ENCODE peak calls at places on chromosomes 13 and 19, in six cellular contexts. K is heart left ventricle, N is AG04449, S is neural crest cell, R is GM12878, Q is natural killer cell. X is an unnamed sample.

GRCh38 chr13:45325806-45326205 is 15.2 kb downstream of the TPT1 start:
- DNase-seq in K (peak), N (no peak), S (no peak), R (no peak), Q (no peak), X (no peak)

GRCh38 chr19:21109116-21109515 is 27.1 kb downstream of the ZNF714 start:
- DNase-seq in K (no peak), N (no peak), S (no peak), R (no peak), Q (no peak), X (no peak)

GRCh38 chr13:68304287-68304893 is 1074.3 kb upstream of the PCDH9 start:
- DNase-seq in K (no peak), N (no peak), S (no peak), R (no peak), Q (no peak), X (no peak)

GRCh38 chr13:46386996-46387851 is at the start of gene RUBCNL:
- DNase-seq in K (peak), N (no peak), S (peak), R (no peak), Q (no peak), X (no peak)

GRCh38 chr13:40352385-40352778 is 314.1 kb downstream of the FOXO1 start:
- DNase-seq in K (no peak), N (no peak), S (no peak), R (no peak), Q (no peak), X (no peak)

GRCh38 chr13:31045621-31046081 is 113.2 kb downstream of the TEX26 start:
- DNase-seq in K (peak), N (peak), S (no peak), R (peak), Q (no peak), X (peak)

GRCh38 chr19:29315566-29315965 is 102.6 kb upstream of the UQCRFS1 start:
- DNase-seq in K (no peak), N (no peak), S (no peak), R (no peak), Q (no peak), X (no peak)

GRCh38 chr19:38715540-38715939 is 28.7 kb downstream of the CAPN12 start:
- DNase-seq in K (no peak), N (no peak), S (no peak), R (no peak), Q (no peak), X (no peak)

GRCh38 chr19:29287061-29287460 is 74.1 kb upstream of the UQCRFS1 start:
- DNase-seq in K (no peak), N (no peak), S (no peak), R (no peak), Q (no peak), X (no peak)

GRCh38 chr19:40419066-40419612 is 6.0 kb upstream of the PRX start:
- DNase-seq in K (no peak), N (no peak), S (no peak), R (no peak), Q (no peak), X (no peak)

GRCh38 chr13:33280923-33281322 is 4.6 kb downstream of the STARD13 start:
- DNase-seq in K (no peak), N (no peak), S (no peak), R (no peak), Q (no peak), X (no peak)

GRCh38 chr19:48539503-48540096 is 12.4 kb upstream of the SULT2B1 start:
- DNase-seq in K (peak), N (no peak), S (no peak), R (no peak), Q (no peak), X (no peak)

GRCh38 chr13:107866007-107866665 is 349.2 kb downstream of the LIG4 start:
- DNase-seq in K (no peak), N (no peak), S (peak), R (no peak), Q (no peak), X (no peak)

GRCh38 chr13:38872693-38873092 is 117.9 kb downstream of the STOML3 start:
- DNase-seq in K (peak), N (no peak), S (peak), R (no peak), Q (no peak), X (no peak)

GRCh38 chr19:7772752-7773291 is 9.8 kb downstream of the CLEC4M start:
- DNase-seq in K (no peak), N (no peak), S (no peak), R (peak), Q (no peak), X (no peak)

GRCh38 chr19:42201489-42202289 is 15.8 kb downstream of the DEDD2 start:
- DNase-seq in K (peak), N (no peak), S (no peak), R (peak), Q (peak), X (no peak)

GRCh38 chr19:30167976-30168635 is 204.1 kb upstream of the ZNF536 start:
- DNase-seq in K (no peak), N (no peak), S (no peak), R (no peak), Q (no peak), X (no peak)

GRCh38 chr19:40512473-40513344 is 45.9 kb downstream of the SPTBN4 start:
- DNase-seq in K (no peak), N (no peak), S (peak), R (no peak), Q (no peak), X (no peak)

GRCh38 chr13:99590519-99591011 is 89.3 kb downstream of the TM9SF2 start:
- DNase-seq in K (no peak), N (no peak), S (no peak), R (no peak), Q (no peak), X (peak)

GRCh38 chr19:36212895-36213294 is 1.6 kb downstream of the ZNF565 start:
- DNase-seq in K (no peak), N (no peak), S (no peak), R (no peak), Q (no peak), X (no peak)

DNA sequence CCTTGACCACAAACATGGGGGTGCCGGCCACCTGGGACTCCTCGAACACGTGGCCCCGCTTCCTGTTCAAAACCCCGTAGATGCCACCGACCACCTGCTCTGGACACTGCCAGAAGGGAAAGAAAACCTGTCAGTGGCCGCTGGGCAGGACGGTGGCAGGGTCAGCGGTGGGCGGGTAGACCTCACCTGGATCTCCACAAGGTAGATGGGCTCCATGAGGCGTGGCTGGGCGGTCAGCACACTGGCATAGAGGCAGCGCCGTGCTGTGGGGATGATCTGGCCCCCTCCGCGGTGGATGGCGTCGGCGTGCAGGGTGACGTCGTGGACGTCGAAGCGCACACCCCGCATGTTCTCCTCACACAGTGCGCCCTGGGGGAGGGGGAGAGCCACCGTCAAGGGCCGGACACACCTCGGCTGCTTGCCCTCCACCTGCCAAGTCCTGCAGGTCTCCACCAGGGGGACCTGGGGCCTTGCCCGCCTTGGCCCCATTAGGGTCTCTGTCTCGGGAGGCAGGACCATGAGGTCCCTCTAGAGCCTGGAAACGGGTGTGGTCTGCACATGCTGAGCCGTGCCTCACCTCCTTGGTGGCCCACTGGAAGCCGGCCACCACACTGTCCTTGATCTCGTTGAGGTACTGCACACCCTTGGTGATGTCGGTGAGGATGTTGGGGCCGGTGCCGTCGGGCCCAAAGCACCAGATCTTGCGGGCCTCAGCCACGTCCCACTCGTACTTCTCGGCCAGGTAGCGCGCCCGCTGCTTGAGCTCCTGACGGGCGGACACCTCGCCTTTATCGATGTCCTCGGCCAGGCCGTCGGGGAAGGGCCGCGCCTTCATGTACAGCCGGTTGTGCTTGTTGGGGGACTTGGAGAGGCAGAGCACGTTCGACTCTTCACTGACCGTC is 6.6 kb upstream of the DAPK3 start:
- DNase-seq in K (peak), N (no peak), S (no peak), R (no peak), Q (no peak), X (no peak)
- TF ChIP-seq CTCF in K (no peak), N (no peak), S (peak), R (no peak), Q (no peak), X (no peak)

DNA sequence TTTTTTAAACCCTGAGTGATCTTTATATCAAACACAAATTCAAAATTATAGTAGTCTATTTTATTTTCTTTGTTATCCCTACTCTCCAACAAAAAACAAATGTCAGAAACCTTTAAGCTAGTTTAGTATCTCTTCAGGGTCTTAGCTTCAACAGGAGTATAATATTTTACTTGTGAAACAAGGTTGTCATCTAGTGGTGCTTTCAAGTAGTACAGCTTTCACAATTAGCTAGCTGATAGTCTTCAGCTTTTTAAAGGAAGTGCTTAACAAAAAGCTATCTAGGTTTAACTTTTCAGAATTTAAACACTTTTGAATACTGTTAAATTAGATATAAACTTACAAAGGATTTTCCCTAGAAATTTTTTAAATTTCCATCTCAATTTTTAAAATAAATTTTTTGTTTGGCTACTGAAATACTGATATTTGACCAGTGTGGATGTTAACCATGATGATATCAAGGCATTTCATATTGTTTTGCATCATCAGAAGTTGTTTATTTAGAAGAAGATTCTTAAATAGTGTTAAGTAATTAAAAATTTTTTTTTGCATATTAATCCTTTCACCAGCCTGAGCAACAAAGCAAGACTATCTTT is 34.2 kb downstream of the TDRD3 start:
- DNase-seq in K (no peak), N (peak), S (no peak), R (peak), Q (no peak), X (peak)
- TF ChIP-seq CTCF in K (peak), N (peak), S (peak), R (peak), Q (peak), X (peak)

GRCh38 chr19:32318884-32319520 is 26.4 kb upstream of the ZNF507 start:
- DNase-seq in K (no peak), N (no peak), S (peak), R (no peak), Q (no peak), X (no peak)
- TF ChIP-seq CTCF in K (peak), N (peak), S (peak), R (peak), Q (no peak), X (peak)

GRCh38 chr19:46347572-46347883 is 641 bp downstream of the PPP5C start:
- DNase-seq in K (no peak), N (no peak), S (no peak), R (no peak), Q (no peak), X (no peak)
- TF ChIP-seq CTCF in K (no peak), N (no peak), S (no peak), R (no peak), Q (no peak), X (no peak)

DNA sequence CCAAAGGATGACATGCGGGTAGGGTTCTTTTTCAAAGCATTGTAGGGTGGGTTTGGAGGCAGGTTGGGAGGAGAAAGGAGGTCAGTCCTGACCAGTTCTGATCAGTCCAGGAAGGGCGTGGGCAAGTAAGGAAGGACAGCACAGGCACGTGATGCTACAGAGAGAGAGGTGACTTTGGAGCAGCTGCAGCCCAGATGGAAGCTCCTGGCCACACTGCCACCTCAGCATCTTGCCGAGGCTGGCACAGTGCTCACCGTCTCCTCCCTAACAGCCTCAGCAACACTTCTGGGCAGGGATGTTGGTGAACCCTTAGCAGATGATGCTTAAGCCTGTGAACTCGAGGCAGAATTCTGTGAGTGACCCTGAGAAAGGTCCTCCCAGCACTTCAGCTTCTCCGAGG is 155.1 kb downstream of the DCLK1 start:
- DNase-seq in K (no peak), N (no peak), S (no peak), R (no peak), Q (no peak), X (no peak)
- TF ChIP-seq CTCF in K (no peak), N (no peak), S (no peak), R (no peak), Q (no peak), X (no peak)